ENCODE peak calls at places on chromosomes 16 and 17, in seven cellular contexts. X is cardiac fibroblast; D is NCI-H1694; R is activated CD4-positive, alpha-beta T cell treated with anti-CD3 and anti-CD28 coated beads for 4 hours; P is sigmoid colon; A is HFF-Myc; U is germinal center. G is an unnamed sample.

GRCh38 chr17:2029911-2030778 is at the start of gene DPH1:
- DNase-seq in P (peak), X (peak), U (peak), D (peak), A (peak), R (peak), G (peak)

GRCh38 chr16:72309001-72309400 is 137.0 kb upstream of the PMFBP1 start:
- DNase-seq in A (no peak), X (no peak), R (no peak), D (no peak), P (no peak), U (no peak), G (no peak)

GRCh38 chr16:78022347-78022746 is at the start of gene CLEC3A:
- DNase-seq in A (no peak), R (no peak), D (no peak), X (no peak), U (no peak), P (no peak), G (no peak)

GRCh38 chr16:1122031-1122765 is 26.2 kb upstream of the C1QTNF8 start:
- DNase-seq in X (no peak), P (no peak), U (no peak), R (no peak), A (no peak), D (no peak), G (no peak)

GRCh38 chr17:72381597-72382397 is 261.0 kb downstream of the SOX9 start:
- DNase-seq in X (no peak), P (no peak), D (no peak), A (no peak), R (no peak), U (no peak), G (no peak)

GRCh38 chr16:3645504-3646347 is 8.8 kb upstream of the DNASE1 start:
- DNase-seq in A (no peak), P (peak), D (no peak), U (no peak), R (no peak), X (peak), G (no peak)

GRCh38 chr16:74896389-74897370 is 88.2 kb downstream of the WDR59 start:
- DNase-seq in P (no peak), R (no peak), A (peak), X (peak), D (no peak), U (no peak), G (no peak)

GRCh38 chr17:65487161-65487560 is 74.3 kb downstream of the AXIN2 start:
- DNase-seq in A (no peak), D (no peak), U (no peak), X (no peak), R (no peak), P (peak), G (no peak)

GRCh38 chr17:64778367-64779290 is 116.5 kb upstream of the SMURF2 start:
- DNase-seq in U (peak), X (no peak), R (no peak), P (peak), D (no peak), A (no peak), G (peak)

GRCh38 chr17:40124279-40125141 is 2.7 kb downstream of the MSL1 start:
- DNase-seq in R (no peak), P (no peak), X (peak), D (no peak), A (no peak), U (no peak), G (no peak)

GRCh38 chr16:61617214-61617783 is 418.9 kb downstream of the CDH8 start:
- DNase-seq in P (no peak), D (no peak), R (no peak), U (no peak), A (no peak), X (no peak), G (no peak)

GRCh38 chr17:4780325-4781010 is 5.7 kb downstream of the VMO1 start:
- DNase-seq in X (no peak), D (no peak), R (no peak), U (no peak), A (no peak), P (no peak), G (no peak)

GRCh38 chr16:67456383-67457140 is 24.4 kb downstream of the ATP6V0D1 start:
- DNase-seq in D (peak), P (peak), R (no peak), A (no peak), U (no peak), X (peak), G (peak)

GRCh38 chr17:38727661-38728220 is 2.4 kb upstream of the CISD3 start:
- DNase-seq in P (no peak), U (no peak), X (no peak), A (no peak), D (no peak), R (peak), G (no peak)

GRCh38 chr17:64212122-64212521 is 50.9 kb downstream of the TEX2 start:
- DNase-seq in R (no peak), P (no peak), U (no peak), X (peak), D (no peak), A (no peak), G (no peak)

GRCh38 chr16:19164285-19164684 is 3.8 kb upstream of the SYT17 start:
- DNase-seq in P (no peak), D (no peak), X (no peak), R (no peak), A (no peak), U (no peak), G (no peak)

GRCh38 chr16:81251871-81252270 is 13.4 kb downstream of the BCO1 start:
- DNase-seq in A (no peak), X (peak), U (no peak), D (no peak), P (no peak), R (no peak), G (no peak)

GRCh38 chr17:81871387-81872120 is 417 bp upstream of the ARHGDIA start:
- DNase-seq in A (no peak), D (no peak), R (peak), P (peak), U (peak), X (peak), G (peak)

GRCh38 chr17:29572691-29573557 is 4.4 kb downstream of the TP53I13 start:
- DNase-seq in P (peak), R (peak), U (peak), X (peak), D (no peak), A (no peak), G (peak)

GRCh38 chr17:64003526-64004121 is 5.5 kb downstream of the PRR29 start:
- DNase-seq in R (no peak), A (no peak), D (no peak), U (no peak), P (peak), X (no peak), G (no peak)

GRCh38 chr17:72145972-72146755 is 25.3 kb downstream of the SOX9 start:
- DNase-seq in A (no peak), X (no peak), P (no peak), D (no peak), R (no peak), U (no peak), G (no peak)

GRCh38 chr17:79047923-79048825 is 24.2 kb downstream of the C1QTNF1 start:
- DNase-seq in U (no peak), R (no peak), D (no peak), P (peak), X (no peak), A (no peak), G (peak)

GRCh38 chr17:38341035-38341721 is 2.6 kb downstream of the GPR179 start:
- DNase-seq in X (peak), U (no peak), D (no peak), A (no peak), P (peak), R (no peak), G (peak)

GRCh38 chr17:35809855-35810461 is 674 bp downstream of the TAF15 start:
- DNase-seq in X (peak), A (no peak), R (no peak), D (no peak), P (no peak), U (no peak), G (no peak)